ENCODE peak calls at places on chromosomes 4 and X, in seven cellular contexts. One of them, this sample, is unnamed.

GRCh38 chr4:34323549-34324325 is 1920.6 kb downstream of the ARAP2 start:
- DNase-seq in psoas muscle: no peak
- DNase-seq in cardiac muscle cell: no peak
- DNase-seq in right atrium auricular region: no peak
- DNase-seq in pancreas: no peak
- DNase-seq in left ventricle myocardium inferior: no peak
- DNase-seq in left lung: no peak
- DNase-seq in this sample: peak; percentile 0

GRCh38 chr4:158327525-158327924 is 117.2 kb downstream of the TMEM144 start:
- DNase-seq in pancreas: peak; percentile 50
- DNase-seq in left lung: no peak
- DNase-seq in cardiac muscle cell: peak; percentile 53
- DNase-seq in psoas muscle: no peak
- DNase-seq in left ventricle myocardium inferior: no peak
- DNase-seq in right atrium auricular region: no peak
- DNase-seq in this sample: peak; percentile 51

GRCh38 chr4:183746305-183747229 is 87.5 kb downstream of the TRAPPC11 start:
- DNase-seq in cardiac muscle cell: no peak
- DNase-seq in psoas muscle: peak; percentile 87
- DNase-seq in right atrium auricular region: no peak
- DNase-seq in left ventricle myocardium inferior: no peak
- DNase-seq in left lung: no peak
- DNase-seq in pancreas: no peak
- DNase-seq in this sample: peak; percentile 26

GRCh38 chr4:3403104-3403906 is 38.5 kb upstream of the HGFAC start:
- DNase-seq in left ventricle myocardium inferior: no peak
- DNase-seq in left lung: no peak
- DNase-seq in right atrium auricular region: no peak
- DNase-seq in psoas muscle: no peak
- DNase-seq in pancreas: no peak
- DNase-seq in cardiac muscle cell: no peak
- DNase-seq in this sample: no peak

GRCh38 chr4:141078871-141079270 is 54.4 kb downstream of the RNF150 start:
- DNase-seq in right atrium auricular region: no peak
- DNase-seq in left ventricle myocardium inferior: no peak
- DNase-seq in psoas muscle: no peak
- DNase-seq in pancreas: no peak
- DNase-seq in left lung: no peak
- DNase-seq in cardiac muscle cell: no peak
- DNase-seq in this sample: no peak

GRCh38 chr4:127249066-127249766 is 383.5 kb upstream of the INTU start:
- DNase-seq in right atrium auricular region: no peak
- DNase-seq in cardiac muscle cell: no peak
- DNase-seq in psoas muscle: no peak
- DNase-seq in pancreas: no peak
- DNase-seq in left ventricle myocardium inferior: no peak
- DNase-seq in left lung: no peak
- DNase-seq in this sample: peak; percentile 5

GRCh38 chr4:152920768-152921167 is 15.4 kb upstream of the FHDC1 start:
- DNase-seq in left ventricle myocardium inferior: no peak
- DNase-seq in pancreas: no peak
- DNase-seq in left lung: no peak
- DNase-seq in cardiac muscle cell: no peak
- DNase-seq in psoas muscle: no peak
- DNase-seq in right atrium auricular region: no peak
- DNase-seq in this sample: no peak

GRCh38 chr4:7680731-7681130 is 246.0 kb upstream of the PSAPL1 start:
- DNase-seq in psoas muscle: no peak
- DNase-seq in pancreas: no peak
- DNase-seq in right atrium auricular region: no peak
- DNase-seq in cardiac muscle cell: no peak
- DNase-seq in left lung: no peak
- DNase-seq in left ventricle myocardium inferior: no peak
- DNase-seq in this sample: no peak

GRCh38 chr4:168321006-168321405 is 2.5 kb upstream of the DDX60 start:
- DNase-seq in cardiac muscle cell: no peak
- DNase-seq in right atrium auricular region: no peak
- DNase-seq in left lung: no peak
- DNase-seq in left ventricle myocardium inferior: no peak
- DNase-seq in psoas muscle: no peak
- DNase-seq in pancreas: no peak
- DNase-seq in this sample: no peak

GRCh38 chrX:46803140-46803539 is 33.7 kb upstream of the RP2 start:
- DNase-seq in pancreas: no peak
- DNase-seq in right atrium auricular region: no peak
- DNase-seq in left lung: no peak
- DNase-seq in left ventricle myocardium inferior: no peak
- DNase-seq in psoas muscle: no peak
- DNase-seq in cardiac muscle cell: no peak
- DNase-seq in this sample: no peak

GRCh38 chr4:105709081-105709450 is 482 bp downstream of the GSTCD start:
- DNase-seq in pancreas: no peak
- DNase-seq in left ventricle myocardium inferior: no peak
- DNase-seq in psoas muscle: no peak
- DNase-seq in right atrium auricular region: no peak
- DNase-seq in left lung: no peak
- DNase-seq in cardiac muscle cell: peak; percentile 48
- DNase-seq in this sample: peak; percentile 35

GRCh38 chr4:141090473-141090872 is 42.8 kb downstream of the RNF150 start:
- DNase-seq in cardiac muscle cell: no peak
- DNase-seq in left ventricle myocardium inferior: no peak
- DNase-seq in pancreas: no peak
- DNase-seq in psoas muscle: no peak
- DNase-seq in right atrium auricular region: no peak
- DNase-seq in left lung: no peak
- DNase-seq in this sample: no peak

GRCh38 chr4:26179316-26179760 is 141.5 kb upstream of the RBPJ start:
- DNase-seq in left lung: no peak
- DNase-seq in pancreas: no peak
- DNase-seq in psoas muscle: no peak
- DNase-seq in cardiac muscle cell: no peak
- DNase-seq in left ventricle myocardium inferior: no peak
- DNase-seq in right atrium auricular region: no peak
- DNase-seq in this sample: no peak
- TF ChIP-seq CTCF in left lung: no peak
- TF ChIP-seq CTCF in pancreas: no peak
- TF ChIP-seq CTCF in psoas muscle: no peak
- TF ChIP-seq CTCF in cardiac muscle cell: no peak
- TF ChIP-seq CTCF in left ventricle myocardium inferior: no peak
- TF ChIP-seq CTCF in right atrium auricular region: no peak
- TF ChIP-seq CTCF in this sample: no peak

DNA sequence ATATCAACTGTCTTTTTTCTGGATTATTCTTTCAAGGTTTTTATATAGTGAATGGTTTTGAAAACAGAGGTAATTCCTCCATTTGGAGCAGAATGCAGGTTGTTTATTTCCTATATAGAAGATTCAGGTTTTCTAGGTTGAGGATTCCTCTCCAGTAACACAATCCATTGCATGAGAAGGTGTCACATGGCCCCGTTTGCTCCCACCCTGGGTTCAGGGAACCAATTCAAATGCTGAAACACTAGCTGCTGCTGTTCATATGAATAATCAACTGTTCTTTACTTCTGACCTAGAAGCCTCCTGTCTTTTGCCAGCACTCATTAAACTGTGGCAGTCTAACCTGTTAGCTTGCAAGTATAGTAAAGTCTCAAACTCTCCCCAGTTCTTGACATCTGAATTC is 1316.9 kb upstream of the TENM3 start:
- DNase-seq in psoas muscle: no peak
- DNase-seq in cardiac muscle cell: no peak
- DNase-seq in left lung: no peak
- DNase-seq in right atrium auricular region: no peak
- DNase-seq in pancreas: no peak
- DNase-seq in left ventricle myocardium inferior: no peak
- DNase-seq in this sample: no peak
- H3K4me3 ChIP-seq in psoas muscle: no peak overlapping the region
- H3K4me3 ChIP-seq in cardiac muscle cell: no peak overlapping the region
- H3K4me3 ChIP-seq in left lung: no peak overlapping the region
- H3K4me3 ChIP-seq in right atrium auricular region: no peak overlapping the region
- H3K4me3 ChIP-seq in pancreas: no peak overlapping the region
- H3K4me3 ChIP-seq in left ventricle myocardium inferior: no peak overlapping the region
- H3K4me3 ChIP-seq in this sample: no peak overlapping the region

DNA sequence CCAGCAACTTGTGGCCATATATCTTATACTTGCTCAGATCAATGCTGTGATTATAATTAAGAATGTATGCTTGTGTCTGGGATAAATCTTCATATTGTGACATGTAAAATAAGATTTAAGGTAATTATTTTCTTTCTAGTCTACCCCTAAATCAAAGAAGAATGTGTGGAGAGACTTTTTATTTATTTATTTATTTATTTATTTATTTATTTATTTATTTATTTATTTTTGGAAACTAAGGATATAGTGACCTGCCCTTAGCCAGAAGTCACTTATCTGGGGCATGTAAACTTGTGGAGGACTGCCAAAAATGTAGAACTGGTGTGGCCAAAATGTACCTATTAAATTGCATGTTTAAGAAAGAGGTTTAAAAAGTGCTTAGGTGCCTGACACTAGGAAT is 144.3 kb downstream of the BEND2 start:
- DNase-seq in pancreas: no peak
- DNase-seq in right atrium auricular region: no peak
- DNase-seq in psoas muscle: no peak
- DNase-seq in cardiac muscle cell: no peak
- DNase-seq in left lung: no peak
- DNase-seq in left ventricle myocardium inferior: no peak
- DNase-seq in this sample: no peak
- TF ChIP-seq CTCF in pancreas: no peak
- TF ChIP-seq CTCF in right atrium auricular region: no peak
- TF ChIP-seq CTCF in psoas muscle: no peak
- TF ChIP-seq CTCF in cardiac muscle cell: no peak
- TF ChIP-seq CTCF in left lung: no peak
- TF ChIP-seq CTCF in left ventricle myocardium inferior: no peak
- TF ChIP-seq CTCF in this sample: no peak

GRCh38 chrX:124209792-124210576 is 122.5 kb upstream of the TEX13D start:
- DNase-seq in cardiac muscle cell: no peak
- DNase-seq in psoas muscle: no peak
- DNase-seq in left lung: no peak
- DNase-seq in left ventricle myocardium inferior: no peak
- DNase-seq in pancreas: no peak
- DNase-seq in right atrium auricular region: no peak
- DNase-seq in this sample: peak; percentile 26

GRCh38 chrX:124211312-124211942 is 121.0 kb upstream of the TEX13D start:
- DNase-seq in left lung: no peak
- DNase-seq in psoas muscle: no peak
- DNase-seq in left ventricle myocardium inferior: no peak
- DNase-seq in pancreas: no peak
- DNase-seq in right atrium auricular region: no peak
- DNase-seq in cardiac muscle cell: peak; percentile 44
- DNase-seq in this sample: peak; percentile 46

GRCh38 chrX:124212622-124213021 is 119.8 kb upstream of the TEX13D start:
- DNase-seq in left lung: no peak
- DNase-seq in psoas muscle: no peak
- DNase-seq in cardiac muscle cell: no peak
- DNase-seq in pancreas: no peak
- DNase-seq in left ventricle myocardium inferior: no peak
- DNase-seq in right atrium auricular region: no peak
- DNase-seq in this sample: no peak

GRCh38 chrX:124203311-124203710 is 129.1 kb upstream of the TEX13D start:
- DNase-seq in left lung: no peak
- DNase-seq in left ventricle myocardium inferior: no peak
- DNase-seq in cardiac muscle cell: no peak
- DNase-seq in pancreas: no peak
- DNase-seq in right atrium auricular region: no peak
- DNase-seq in psoas muscle: no peak
- DNase-seq in this sample: no peak

DNA sequence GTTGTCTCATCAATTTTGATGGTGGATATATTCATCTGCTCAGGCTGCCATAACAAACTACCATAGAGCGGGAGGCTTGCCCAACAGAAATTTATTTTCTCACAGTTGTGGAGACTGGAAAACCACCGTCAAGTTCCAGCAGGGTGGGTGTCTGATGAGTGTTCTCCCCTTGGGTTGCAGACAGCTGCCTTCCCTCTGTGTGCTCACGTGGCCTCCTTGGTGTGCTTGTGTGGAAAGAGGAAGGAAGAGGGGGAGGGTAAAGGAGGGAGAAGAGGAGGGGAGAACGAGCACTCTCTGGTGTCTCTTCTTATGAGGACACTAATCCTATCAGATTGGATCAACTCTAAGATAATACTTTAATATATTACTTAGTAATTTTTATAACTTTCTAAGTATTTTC is 123.8 kb upstream of the TEX13D start:
- DNase-seq in left ventricle myocardium inferior: no peak
- DNase-seq in left lung: no peak
- DNase-seq in pancreas: no peak
- DNase-seq in right atrium auricular region: no peak
- DNase-seq in psoas muscle: no peak
- DNase-seq in cardiac muscle cell: no peak
- DNase-seq in this sample: no peak
- H3K4me3 ChIP-seq in left ventricle myocardium inferior: no peak overlapping the region
- H3K4me3 ChIP-seq in left lung: no peak overlapping the region
- H3K4me3 ChIP-seq in pancreas: no peak overlapping the region
- H3K4me3 ChIP-seq in right atrium auricular region: no peak overlapping the region
- H3K4me3 ChIP-seq in psoas muscle: no peak overlapping the region
- H3K4me3 ChIP-seq in cardiac muscle cell: no peak overlapping the region
- H3K4me3 ChIP-seq in this sample: no peak overlapping the region

GRCh38 chrX:108245462-108245861 is 153.9 kb downstream of the ATG4A start:
- DNase-seq in psoas muscle: no peak
- DNase-seq in cardiac muscle cell: no peak
- DNase-seq in left ventricle myocardium inferior: no peak
- DNase-seq in right atrium auricular region: no peak
- DNase-seq in pancreas: no peak
- DNase-seq in left lung: no peak
- DNase-seq in this sample: no peak
- TF ChIP-seq CTCF in psoas muscle: no peak
- TF ChIP-seq CTCF in cardiac muscle cell: no peak
- TF ChIP-seq CTCF in left ventricle myocardium inferior: no peak
- TF ChIP-seq CTCF in right atrium auricular region: no peak
- TF ChIP-seq CTCF in pancreas: no peak
- TF ChIP-seq CTCF in left lung: no peak
- TF ChIP-seq CTCF in this sample: no peak

GRCh38 chrX:136954930-136955329 is 74.4 kb upstream of the RBMX start:
- DNase-seq in left lung: no peak
- DNase-seq in right atrium auricular region: no peak
- DNase-seq in left ventricle myocardium inferior: no peak
- DNase-seq in psoas muscle: no peak
- DNase-seq in pancreas: no peak
- DNase-seq in cardiac muscle cell: peak; percentile 16
- DNase-seq in this sample: peak; percentile 13

GRCh38 chrX:136953867-136954787 is 73.6 kb upstream of the RBMX start:
- DNase-seq in right atrium auricular region: peak; percentile 74
- DNase-seq in psoas muscle: peak; percentile 59
- DNase-seq in cardiac muscle cell: peak; percentile 72
- DNase-seq in left lung: no peak
- DNase-seq in left ventricle myocardium inferior: peak; percentile 17
- DNase-seq in pancreas: peak; percentile 65
- DNase-seq in this sample: peak; percentile 52

DNA sequence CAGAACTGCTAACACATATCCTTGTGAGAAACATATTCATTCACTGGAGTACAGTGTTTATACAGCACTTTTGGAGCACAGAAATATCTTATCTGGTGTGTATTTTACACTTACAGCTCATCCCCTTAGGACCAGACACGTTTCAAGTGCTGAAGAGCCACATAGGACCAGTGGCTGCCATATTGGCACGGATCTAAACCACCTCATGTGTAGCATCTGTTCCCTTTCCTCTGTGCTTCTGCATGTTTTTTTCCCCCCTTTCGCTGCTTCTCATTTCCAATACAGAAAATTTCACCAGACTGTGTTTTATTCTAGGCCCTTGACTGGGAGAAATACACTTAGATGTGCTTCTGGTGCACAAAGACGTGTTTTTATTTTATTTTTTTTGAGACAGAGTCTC is 69.7 kb upstream of the RBMX start:
- DNase-seq in left lung: no peak
- DNase-seq in cardiac muscle cell: no peak
- DNase-seq in right atrium auricular region: no peak
- DNase-seq in left ventricle myocardium inferior: no peak
- DNase-seq in psoas muscle: no peak
- DNase-seq in pancreas: no peak
- DNase-seq in this sample: no peak
- H3K4me3 ChIP-seq in left lung: no peak overlapping the region
- H3K4me3 ChIP-seq in cardiac muscle cell: no peak overlapping the region
- H3K4me3 ChIP-seq in right atrium auricular region: no peak overlapping the region
- H3K4me3 ChIP-seq in left ventricle myocardium inferior: no peak overlapping the region
- H3K4me3 ChIP-seq in psoas muscle: no peak overlapping the region
- H3K4me3 ChIP-seq in pancreas: no peak overlapping the region
- H3K4me3 ChIP-seq in this sample: no peak overlapping the region